ENCODE peak calls at places on chromosomes 16 and 17, in six cellular contexts. One of them, this sample, is unnamed.

GRCh38 chr16:87434146-87434667 is 42.1 kb downstream of the MAP1LC3B start:
- DNase-seq in lung: no peak
- DNase-seq in naive thymus-derived CD8-positive, alpha-beta T cell: no peak
- DNase-seq in pancreas: no peak
- DNase-seq in HTR-8/SVneo: no peak
- DNase-seq in KBM-7: no peak
- DNase-seq in this sample: no peak

GRCh38 chr16:16908058-16908457 is 529.1 kb downstream of the NPIPA7 start:
- DNase-seq in lung: no peak
- DNase-seq in naive thymus-derived CD8-positive, alpha-beta T cell: no peak
- DNase-seq in pancreas: no peak
- DNase-seq in HTR-8/SVneo: no peak
- DNase-seq in KBM-7: no peak
- DNase-seq in this sample: no peak

GRCh38 chr16:57305159-57305811 is 20.8 kb upstream of the PLLP start:
- DNase-seq in lung: no peak
- DNase-seq in naive thymus-derived CD8-positive, alpha-beta T cell: no peak
- DNase-seq in pancreas: no peak
- DNase-seq in HTR-8/SVneo: no peak
- DNase-seq in KBM-7: no peak
- DNase-seq in this sample: no peak

GRCh38 chr16:11668590-11669379 is 530 bp downstream of the SNN start:
- DNase-seq in lung: no peak
- DNase-seq in naive thymus-derived CD8-positive, alpha-beta T cell: peak
- DNase-seq in pancreas: no peak
- DNase-seq in HTR-8/SVneo: no peak
- DNase-seq in KBM-7: no peak
- DNase-seq in this sample: no peak

GRCh38 chr17:35312346-35312745 is 61.1 kb downstream of the SLFN11 start:
- DNase-seq in lung: no peak
- DNase-seq in naive thymus-derived CD8-positive, alpha-beta T cell: no peak
- DNase-seq in pancreas: no peak
- DNase-seq in HTR-8/SVneo: no peak
- DNase-seq in KBM-7: no peak
- DNase-seq in this sample: no peak

GRCh38 chr16:20774703-20775362 is 11.0 kb downstream of the ACSM3 start:
- DNase-seq in lung: peak
- DNase-seq in naive thymus-derived CD8-positive, alpha-beta T cell: peak
- DNase-seq in pancreas: peak
- DNase-seq in HTR-8/SVneo: peak
- DNase-seq in KBM-7: peak
- DNase-seq in this sample: peak

GRCh38 chr16:72763927-72764628 is 283.9 kb downstream of the ZFHX3 start:
- DNase-seq in lung: no peak
- DNase-seq in naive thymus-derived CD8-positive, alpha-beta T cell: no peak
- DNase-seq in pancreas: no peak
- DNase-seq in HTR-8/SVneo: no peak
- DNase-seq in KBM-7: no peak
- DNase-seq in this sample: no peak

GRCh38 chr16:22065252-22065651 is 27.1 kb upstream of the VWA3A start:
- DNase-seq in lung: no peak
- DNase-seq in naive thymus-derived CD8-positive, alpha-beta T cell: no peak
- DNase-seq in pancreas: no peak
- DNase-seq in HTR-8/SVneo: no peak
- DNase-seq in KBM-7: no peak
- DNase-seq in this sample: no peak

GRCh38 chr17:2056221-2057129 is 1.6 kb downstream of the HIC1 start:
- DNase-seq in lung: no peak
- DNase-seq in naive thymus-derived CD8-positive, alpha-beta T cell: peak
- DNase-seq in pancreas: no peak
- DNase-seq in HTR-8/SVneo: no peak
- DNase-seq in KBM-7: no peak
- DNase-seq in this sample: no peak

GRCh38 chr17:39541652-39542051 is 66.1 kb downstream of the NEUROD2 start:
- DNase-seq in lung: no peak
- DNase-seq in naive thymus-derived CD8-positive, alpha-beta T cell: no peak
- DNase-seq in pancreas: no peak
- DNase-seq in HTR-8/SVneo: no peak
- DNase-seq in KBM-7: no peak
- DNase-seq in this sample: no peak

GRCh38 chr16:21277927-21278706 is at the start of gene CRYM:
- DNase-seq in lung: peak
- DNase-seq in naive thymus-derived CD8-positive, alpha-beta T cell: peak
- DNase-seq in pancreas: peak
- DNase-seq in HTR-8/SVneo: peak
- DNase-seq in KBM-7: peak
- DNase-seq in this sample: no peak

GRCh38 chr17:49290690-49291326 is 60.2 kb upstream of the PHOSPHO1 start:
- DNase-seq in lung: no peak
- DNase-seq in naive thymus-derived CD8-positive, alpha-beta T cell: peak
- DNase-seq in pancreas: no peak
- DNase-seq in HTR-8/SVneo: peak
- DNase-seq in KBM-7: peak
- DNase-seq in this sample: no peak